ENCODE peak calls at places on chromosomes 11 and 22, in seven cellular contexts. S is choroid plexus epithelial cell, U is nephron progenitor cell, G is HS-27A, K is astrocyte of the spinal cord, I is mucosa of descending colon, R is G401. Z is an unnamed sample.

GRCh38 chr11:2775626-2776350 is 76.0 kb upstream of the KCNQ1OT1 start:
- DNase-seq in S (no peak), U (no peak), G (no peak), K (no peak), I (peak; percentile 17), R (no peak), Z (no peak)

GRCh38 chr11:42239102-42239501 is 779.6 kb upstream of the LRRC4C start:
- DNase-seq in S (no peak), U (no peak), G (no peak), K (peak; percentile 69), I (no peak), R (no peak), Z (no peak)

GRCh38 chr11:95134491-95134890 is 44.8 kb downstream of the ENDOD1 start:
- DNase-seq in S (peak; percentile 64), U (no peak), G (no peak), K (peak; percentile 44), I (no peak), R (peak; percentile 31), Z (no peak)

GRCh38 chr22:38649841-38650522 is 6.2 kb downstream of the FAM227A start:
- DNase-seq in S (no peak), U (no peak), G (no peak), K (no peak), I (no peak), R (no peak), Z (no peak)

GRCh38 chr11:74634537-74634936 is 42.2 kb downstream of the POLD3 start:
- DNase-seq in S (peak; percentile 75), U (no peak), G (no peak), K (peak; percentile 65), I (no peak), R (peak; percentile 68), Z (no peak)

GRCh38 chr22:24083361-24083760 is 72.3 kb downstream of the CABIN1 start:
- DNase-seq in S (no peak), U (no peak), G (no peak), K (no peak), I (no peak), R (no peak), Z (no peak)

GRCh38 chr11:102495161-102496042 is 35.1 kb downstream of the MMP7 start:
- DNase-seq in S (peak; percentile 95), U (peak; percentile 35), G (peak; percentile 39), K (peak; percentile 86), I (no peak), R (peak; percentile 79), Z (no peak)

GRCh38 chr22:36933629-36934028 is 20.2 kb downstream of the CSF2RB start:
- DNase-seq in S (no peak), U (no peak), G (no peak), K (no peak), I (no peak), R (no peak), Z (no peak)

GRCh38 chr22:27627901-27628300 is 173.7 kb downstream of the MN1 start:
- DNase-seq in S (no peak), U (no peak), G (no peak), K (no peak), I (no peak), R (no peak), Z (no peak)

GRCh38 chr11:19881185-19881584 is 168.5 kb downstream of the NAV2 start:
- DNase-seq in S (no peak), U (no peak), G (no peak), K (no peak), I (no peak), R (no peak), Z (no peak)

GRCh38 chr11:134449713-134450112 is 37.7 kb upstream of the B3GAT1 start:
- DNase-seq in S (no peak), U (no peak), G (no peak), K (no peak), I (no peak), R (no peak), Z (no peak)

GRCh38 chr22:32661737-32662586 is 139.5 kb upstream of the TIMP3 start:
- DNase-seq in S (no peak), U (no peak), G (no peak), K (peak; percentile 72), I (no peak), R (no peak), Z (no peak)

GRCh38 chr11:131759140-131759539 is 388.7 kb downstream of the NTM start:
- DNase-seq in S (no peak), U (no peak), G (no peak), K (peak; percentile 28), I (no peak), R (no peak), Z (no peak)

GRCh38 chr11:20647976-20648565 is 21.3 kb upstream of the NELL1 start:
- DNase-seq in S (peak; percentile 61), U (peak; percentile 69), G (peak; percentile 12), K (peak; percentile 52), I (no peak), R (peak; percentile 75), Z (no peak)

GRCh38 chr11:114297806-114298700 is 1.9 kb downstream of the NNMT start:
- DNase-seq in S (no peak), U (no peak), G (no peak), K (peak; percentile 43), I (no peak), R (no peak), Z (no peak)

GRCh38 chr11:105468154-105468553 is 141.7 kb upstream of the GRIA4 start:
- DNase-seq in S (peak; percentile 41), U (no peak), G (no peak), K (no peak), I (no peak), R (no peak), Z (no peak)

GRCh38 chr11:98107736-98108135 is 913.0 kb upstream of the CNTN5 start:
- DNase-seq in S (no peak), U (no peak), G (no peak), K (no peak), I (no peak), R (no peak), Z (no peak)

GRCh38 chr11:76048763-76049162 is 157.5 kb downstream of the WNT11 start:
- DNase-seq in S (no peak), U (peak; percentile 15), G (no peak), K (no peak), I (no peak), R (no peak), Z (no peak)

GRCh38 chr11:94766656-94767291 is 1.4 kb upstream of the AMOTL1 start:
- DNase-seq in S (no peak), U (no peak), G (no peak), K (no peak), I (no peak), R (no peak), Z (no peak)